ENCODE peak calls at places on chromosome 21, in four cellular contexts. One of them, this sample, is unnamed. For H3K4me1, the result is how much of the 10 kb centered on the place peaks cover.

GRCh38 chr21:28444567-28444966 is 548.1 kb downstream of the LTN1 start:
- DNase-seq in pancreas: no peak
- DNase-seq in psoas muscle: no peak
- DNase-seq in body of pancreas: no peak
- DNase-seq in this sample: peak

GRCh38 chr21:27825035-27825434 is 858.1 kb upstream of the ADAMTS5 start:
- DNase-seq in pancreas: no peak
- DNase-seq in psoas muscle: no peak
- DNase-seq in body of pancreas: no peak
- DNase-seq in this sample: no peak

GRCh38 chr21:37800122-37800455 is 116.2 kb downstream of the KCNJ6 start:
- DNase-seq in pancreas: no peak
- DNase-seq in psoas muscle: no peak
- DNase-seq in body of pancreas: no peak
- DNase-seq in this sample: no peak

GRCh38 chr21:28554660-28555475 is 437.8 kb downstream of the LTN1 start:
- DNase-seq in pancreas: no peak
- DNase-seq in psoas muscle: no peak
- DNase-seq in body of pancreas: no peak
- DNase-seq in this sample: no peak

GRCh38 chr21:42164064-42164789 is 54.7 kb upstream of the ABCG1 start:
- DNase-seq in pancreas: peak
- DNase-seq in psoas muscle: peak
- DNase-seq in body of pancreas: peak
- DNase-seq in this sample: peak

GRCh38 chr21:25573409-25574206 is 33.7 kb downstream of the MRPL39 start:
- DNase-seq in pancreas: no peak
- DNase-seq in psoas muscle: no peak
- DNase-seq in body of pancreas: no peak
- DNase-seq in this sample: no peak

GRCh38 chr21:19049567-19049966 is 646.0 kb upstream of the TMPRSS15 start:
- DNase-seq in pancreas: no peak
- DNase-seq in psoas muscle: no peak
- DNase-seq in body of pancreas: no peak
- DNase-seq in this sample: no peak

GRCh38 chr21:38352536-38353219 is 95.9 kb downstream of the KCNJ15 start:
- DNase-seq in pancreas: peak
- DNase-seq in psoas muscle: peak
- DNase-seq in body of pancreas: peak
- DNase-seq in this sample: no peak

GRCh38 chr21:42463861-42464515 is 32.0 kb downstream of the RSPH1 start:
- DNase-seq in pancreas: no peak
- DNase-seq in psoas muscle: no peak
- DNase-seq in body of pancreas: peak
- DNase-seq in this sample: peak

GRCh38 chr21:28016571-28016970 is 976.1 kb downstream of the LTN1 start:
- DNase-seq in pancreas: no peak
- DNase-seq in psoas muscle: no peak
- DNase-seq in body of pancreas: no peak
- DNase-seq in this sample: no peak

GRCh38 chr21:43644609-43645008 is 14.7 kb downstream of the HSF2BP start:
- DNase-seq in pancreas: no peak
- DNase-seq in psoas muscle: no peak
- DNase-seq in body of pancreas: no peak
- DNase-seq in this sample: no peak

GRCh38 chr21:36989699-36990507 is 16.6 kb upstream of the RIPPLY3 start:
- DNase-seq in pancreas: peak
- DNase-seq in psoas muscle: peak
- DNase-seq in body of pancreas: peak
- DNase-seq in this sample: peak

GRCh38 chr21:40926238-40926637 is 79.3 kb upstream of the DSCAM start:
- DNase-seq in pancreas: no peak
- DNase-seq in psoas muscle: no peak
- DNase-seq in body of pancreas: no peak
- DNase-seq in this sample: no peak
- TF ChIP-seq CTCF in pancreas: no peak
- TF ChIP-seq CTCF in psoas muscle: no peak
- TF ChIP-seq CTCF in body of pancreas: no peak
- TF ChIP-seq CTCF in this sample: no peak

DNA sequence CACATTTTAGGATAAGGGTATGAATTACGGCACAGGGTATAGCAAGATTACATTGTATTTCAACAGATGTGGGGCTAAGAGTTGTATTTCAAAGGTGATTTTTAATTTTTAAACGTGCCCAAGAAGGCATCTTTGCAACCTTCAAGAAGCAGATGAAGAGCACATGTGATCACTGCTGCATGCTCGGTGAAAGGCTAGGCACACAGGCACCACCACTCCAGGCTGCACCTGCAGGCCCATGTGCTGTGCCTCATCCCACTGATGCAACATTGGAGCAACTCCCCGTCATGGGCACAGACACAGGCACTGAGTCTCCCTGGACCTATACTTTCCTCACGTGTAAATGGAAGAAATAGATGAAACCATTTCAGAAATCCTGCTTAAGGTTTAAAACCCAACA is 23.5 kb downstream of the UBE2G2 start:
- DNase-seq in pancreas: no peak
- DNase-seq in psoas muscle: no peak
- DNase-seq in body of pancreas: no peak
- DNase-seq in this sample: no peak
- H3K27ac ChIP-seq in pancreas: no peak
- H3K27ac ChIP-seq in psoas muscle: no peak
- H3K27ac ChIP-seq in body of pancreas: no peak
- H3K27ac ChIP-seq in this sample: no peak

GRCh38 chr21:33268392-33268735 is 2.2 kb downstream of the IL10RB start:
- DNase-seq in pancreas: no peak
- DNase-seq in psoas muscle: no peak
- DNase-seq in body of pancreas: no peak
- DNase-seq in this sample: no peak

GRCh38 chr21:33267250-33267649 is 1.1 kb downstream of the IL10RB start:
- DNase-seq in pancreas: no peak
- DNase-seq in psoas muscle: no peak
- DNase-seq in body of pancreas: no peak
- DNase-seq in this sample: no peak

GRCh38 chr21:33266050-33266783 is at the start of gene IL10RB:
- DNase-seq in pancreas: peak
- DNase-seq in psoas muscle: peak
- DNase-seq in body of pancreas: peak
- DNase-seq in this sample: peak

GRCh38 chr21:33265664-33266049 is 510 bp upstream of the IL10RB start:
- DNase-seq in pancreas: no peak
- DNase-seq in psoas muscle: peak
- DNase-seq in body of pancreas: no peak
- DNase-seq in this sample: peak

DNA sequence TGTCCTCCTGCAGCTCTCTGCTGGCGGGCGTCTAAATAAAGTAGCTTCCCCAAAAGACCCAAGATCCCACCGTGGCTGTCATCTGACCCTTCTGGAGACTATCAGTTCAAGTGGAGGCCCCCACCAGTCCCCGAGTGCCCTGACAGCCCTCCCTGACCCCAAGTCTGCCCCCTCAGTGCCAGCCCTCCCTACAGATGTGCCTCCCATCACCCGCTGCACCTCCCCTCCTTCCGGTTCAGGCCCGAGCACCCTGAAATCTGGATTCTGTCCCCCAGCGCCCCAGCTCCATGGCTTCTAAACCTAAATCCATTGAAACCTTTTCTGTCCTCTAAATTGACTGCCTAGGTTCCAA is 593 bp downstream of the IL10RB start:
- DNase-seq in pancreas: no peak
- DNase-seq in psoas muscle: no peak
- DNase-seq in body of pancreas: no peak
- DNase-seq in this sample: no peak
- H3K4me1 ChIP-seq in pancreas: under half
- H3K4me1 ChIP-seq in psoas muscle: under half
- H3K4me1 ChIP-seq in body of pancreas: under half
- H3K4me1 ChIP-seq in this sample: under half

DNA sequence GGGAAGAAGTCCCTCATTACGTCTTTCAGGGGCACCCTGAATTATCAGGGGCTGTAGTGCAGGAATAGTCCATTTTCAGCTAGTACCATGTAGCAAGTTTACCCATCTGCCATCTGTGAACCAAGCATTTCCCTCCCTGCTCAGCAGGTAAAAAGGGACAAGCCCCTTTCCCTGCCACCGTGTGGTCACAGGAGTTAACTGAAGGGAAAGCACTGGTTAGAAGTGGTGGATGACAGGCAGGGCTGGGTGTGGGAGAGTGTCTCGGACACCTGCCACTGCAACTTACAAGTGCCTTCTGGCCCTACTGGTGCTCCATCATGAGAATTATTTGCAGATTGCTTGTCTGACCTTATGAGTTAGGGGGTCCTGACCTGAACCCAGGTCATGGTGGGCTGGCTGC is 32.0 kb upstream of the IGSF5 start:
- DNase-seq in pancreas: no peak
- DNase-seq in psoas muscle: no peak
- DNase-seq in body of pancreas: peak
- DNase-seq in this sample: no peak
- TF ChIP-seq CTCF in pancreas: no peak
- TF ChIP-seq CTCF in psoas muscle: no peak
- TF ChIP-seq CTCF in body of pancreas: no peak
- TF ChIP-seq CTCF in this sample: no peak

GRCh38 chr21:34522284-34522683 is 10.3 kb upstream of the KCNE1 start:
- DNase-seq in pancreas: no peak
- DNase-seq in psoas muscle: no peak
- DNase-seq in body of pancreas: no peak
- DNase-seq in this sample: no peak
- H3K27ac ChIP-seq in pancreas: peak
- H3K27ac ChIP-seq in psoas muscle: no peak
- H3K27ac ChIP-seq in body of pancreas: peak
- H3K27ac ChIP-seq in this sample: no peak

This sample was measured in gastrocnemius medialis.